ENCODE peak calls at places on chromosomes 6 and 20, in eight cellular contexts. One of them, this sample, is unnamed.

GRCh38 chr6:106069478-106069877 is 16.7 kb upstream of the PRDM1 start:
- DNase-seq in Kasumi-1: no peak
- DNase-seq in NCI-H345: peak
- DNase-seq in fibroblast of lung: peak
- DNase-seq in left ventricle myocardium superior: no peak
- DNase-seq in T-helper 1 cell: no peak
- DNase-seq in heart left ventricle: no peak
- DNase-seq in HTR-8/SVneo: peak
- DNase-seq in this sample: peak

GRCh38 chr20:61657719-61658377 is 405.8 kb downstream of the CDH4 start:
- DNase-seq in T-helper 1 cell: no peak
- DNase-seq in HTR-8/SVneo: no peak
- DNase-seq in fibroblast of lung: no peak
- DNase-seq in heart left ventricle: no peak
- DNase-seq in Kasumi-1: no peak
- DNase-seq in NCI-H345: no peak
- DNase-seq in left ventricle myocardium superior: peak
- DNase-seq in this sample: no peak

GRCh38 chr6:29510202-29510601 is 22.4 kb upstream of the MAS1L start:
- DNase-seq in T-helper 1 cell: no peak
- DNase-seq in heart left ventricle: no peak
- DNase-seq in left ventricle myocardium superior: no peak
- DNase-seq in Kasumi-1: no peak
- DNase-seq in HTR-8/SVneo: peak
- DNase-seq in fibroblast of lung: no peak
- DNase-seq in NCI-H345: no peak
- DNase-seq in this sample: no peak

GRCh38 chr20:38764563-38765355 is 16.5 kb downstream of the ACTR5 start:
- DNase-seq in T-helper 1 cell: peak
- DNase-seq in NCI-H345: no peak
- DNase-seq in Kasumi-1: peak
- DNase-seq in fibroblast of lung: peak
- DNase-seq in HTR-8/SVneo: peak
- DNase-seq in heart left ventricle: no peak
- DNase-seq in left ventricle myocardium superior: no peak
- DNase-seq in this sample: peak

GRCh38 chr6:300026-300425 is 7.7 kb downstream of the DUSP22 start:
- DNase-seq in heart left ventricle: no peak
- DNase-seq in NCI-H345: no peak
- DNase-seq in HTR-8/SVneo: no peak
- DNase-seq in fibroblast of lung: no peak
- DNase-seq in left ventricle myocardium superior: no peak
- DNase-seq in T-helper 1 cell: no peak
- DNase-seq in Kasumi-1: no peak
- DNase-seq in this sample: no peak

GRCh38 chr6:167396068-167396658 is 71.3 kb downstream of the TTLL2 start:
- DNase-seq in fibroblast of lung: no peak
- DNase-seq in NCI-H345: no peak
- DNase-seq in HTR-8/SVneo: no peak
- DNase-seq in heart left ventricle: no peak
- DNase-seq in left ventricle myocardium superior: no peak
- DNase-seq in Kasumi-1: no peak
- DNase-seq in T-helper 1 cell: no peak
- DNase-seq in this sample: no peak

GRCh38 chr6:167302074-167302473 is 11.0 kb downstream of the UNC93A start:
- DNase-seq in heart left ventricle: no peak
- DNase-seq in left ventricle myocardium superior: no peak
- DNase-seq in Kasumi-1: no peak
- DNase-seq in HTR-8/SVneo: no peak
- DNase-seq in T-helper 1 cell: no peak
- DNase-seq in NCI-H345: no peak
- DNase-seq in fibroblast of lung: no peak
- DNase-seq in this sample: no peak

GRCh38 chr6:137033828-137034227 is 10.9 kb downstream of the IL20RA start:
- DNase-seq in Kasumi-1: no peak
- DNase-seq in NCI-H345: no peak
- DNase-seq in fibroblast of lung: no peak
- DNase-seq in T-helper 1 cell: peak
- DNase-seq in left ventricle myocardium superior: no peak
- DNase-seq in heart left ventricle: no peak
- DNase-seq in HTR-8/SVneo: no peak
- DNase-seq in this sample: no peak

GRCh38 chr20:14951707-14952106 is 614.3 kb upstream of the FLRT3 start:
- DNase-seq in heart left ventricle: no peak
- DNase-seq in T-helper 1 cell: no peak
- DNase-seq in HTR-8/SVneo: no peak
- DNase-seq in Kasumi-1: no peak
- DNase-seq in NCI-H345: no peak
- DNase-seq in fibroblast of lung: peak
- DNase-seq in left ventricle myocardium superior: no peak
- DNase-seq in this sample: peak

GRCh38 chr20:4821590-4821989 is 99.9 kb downstream of the PRND start:
- DNase-seq in Kasumi-1: no peak
- DNase-seq in left ventricle myocardium superior: no peak
- DNase-seq in T-helper 1 cell: no peak
- DNase-seq in NCI-H345: no peak
- DNase-seq in fibroblast of lung: no peak
- DNase-seq in heart left ventricle: no peak
- DNase-seq in HTR-8/SVneo: no peak
- DNase-seq in this sample: no peak

GRCh38 chr6:97925504-97925903 is 642.5 kb upstream of the MMS22L start:
- DNase-seq in Kasumi-1: no peak
- DNase-seq in left ventricle myocardium superior: no peak
- DNase-seq in T-helper 1 cell: no peak
- DNase-seq in heart left ventricle: no peak
- DNase-seq in HTR-8/SVneo: no peak
- DNase-seq in NCI-H345: peak
- DNase-seq in fibroblast of lung: no peak
- DNase-seq in this sample: no peak

GRCh38 chr6:109019911-109020310 is 74.7 kb downstream of the SESN1 start:
- DNase-seq in HTR-8/SVneo: no peak
- DNase-seq in Kasumi-1: no peak
- DNase-seq in NCI-H345: no peak
- DNase-seq in left ventricle myocardium superior: no peak
- DNase-seq in T-helper 1 cell: no peak
- DNase-seq in fibroblast of lung: no peak
- DNase-seq in heart left ventricle: no peak
- DNase-seq in this sample: no peak

GRCh38 chr6:139291813-139292619 is at the start of gene TXLNB:
- DNase-seq in Kasumi-1: peak
- DNase-seq in T-helper 1 cell: peak
- DNase-seq in left ventricle myocardium superior: peak
- DNase-seq in fibroblast of lung: peak
- DNase-seq in heart left ventricle: peak
- DNase-seq in NCI-H345: peak
- DNase-seq in HTR-8/SVneo: no peak
- DNase-seq in this sample: peak

GRCh38 chr20:63522091-63522868 is 1.7 kb downstream of the PPDPF start:
- DNase-seq in NCI-H345: no peak
- DNase-seq in heart left ventricle: no peak
- DNase-seq in HTR-8/SVneo: no peak
- DNase-seq in Kasumi-1: no peak
- DNase-seq in left ventricle myocardium superior: peak
- DNase-seq in T-helper 1 cell: no peak
- DNase-seq in fibroblast of lung: no peak
- DNase-seq in this sample: no peak

GRCh38 chr20:48718914-48719578 is 108.8 kb downstream of the PREX1 start:
- DNase-seq in Kasumi-1: no peak
- DNase-seq in heart left ventricle: no peak
- DNase-seq in T-helper 1 cell: peak
- DNase-seq in HTR-8/SVneo: no peak
- DNase-seq in fibroblast of lung: no peak
- DNase-seq in left ventricle myocardium superior: no peak
- DNase-seq in NCI-H345: no peak
- DNase-seq in this sample: no peak

GRCh38 chr20:33166533-33167113 is 1.3 kb upstream of the BPIFA2 start:
- DNase-seq in heart left ventricle: no peak
- DNase-seq in Kasumi-1: no peak
- DNase-seq in left ventricle myocardium superior: no peak
- DNase-seq in NCI-H345: no peak
- DNase-seq in HTR-8/SVneo: no peak
- DNase-seq in T-helper 1 cell: no peak
- DNase-seq in fibroblast of lung: no peak
- DNase-seq in this sample: no peak

GRCh38 chr6:137200288-137200687 is 18.9 kb downstream of the IFNGR1 start:
- DNase-seq in Kasumi-1: no peak
- DNase-seq in fibroblast of lung: no peak
- DNase-seq in T-helper 1 cell: no peak
- DNase-seq in HTR-8/SVneo: no peak
- DNase-seq in heart left ventricle: no peak
- DNase-seq in left ventricle myocardium superior: no peak
- DNase-seq in NCI-H345: no peak
- DNase-seq in this sample: no peak

GRCh38 chr6:27096834-27097511 is 150.5 kb upstream of the PRSS16 start:
- DNase-seq in Kasumi-1: no peak
- DNase-seq in left ventricle myocardium superior: no peak
- DNase-seq in NCI-H345: no peak
- DNase-seq in HTR-8/SVneo: peak
- DNase-seq in T-helper 1 cell: peak
- DNase-seq in fibroblast of lung: peak
- DNase-seq in heart left ventricle: no peak
- DNase-seq in this sample: peak

GRCh38 chr20:47198254-47198671 is 158.2 kb downstream of the ZMYND8 start:
- DNase-seq in HTR-8/SVneo: no peak
- DNase-seq in left ventricle myocardium superior: no peak
- DNase-seq in Kasumi-1: no peak
- DNase-seq in fibroblast of lung: no peak
- DNase-seq in NCI-H345: no peak
- DNase-seq in heart left ventricle: no peak
- DNase-seq in T-helper 1 cell: no peak
- DNase-seq in this sample: no peak

GRCh38 chr6:130517444-130517931 is 151.7 kb downstream of the TMEM200A start:
- DNase-seq in NCI-H345: no peak
- DNase-seq in HTR-8/SVneo: no peak
- DNase-seq in fibroblast of lung: no peak
- DNase-seq in left ventricle myocardium superior: no peak
- DNase-seq in T-helper 1 cell: peak
- DNase-seq in Kasumi-1: no peak
- DNase-seq in heart left ventricle: no peak
- DNase-seq in this sample: no peak

GRCh38 chr6:119347466-119348307 is 1.9 kb downstream of the MAN1A1 start:
- DNase-seq in Kasumi-1: no peak
- DNase-seq in T-helper 1 cell: peak
- DNase-seq in left ventricle myocardium superior: peak
- DNase-seq in HTR-8/SVneo: no peak
- DNase-seq in heart left ventricle: peak
- DNase-seq in fibroblast of lung: no peak
- DNase-seq in NCI-H345: peak
- DNase-seq in this sample: no peak

GRCh38 chr6:16089232-16089843 is 39.5 kb upstream of the MYLIP start:
- DNase-seq in heart left ventricle: no peak
- DNase-seq in fibroblast of lung: peak
- DNase-seq in HTR-8/SVneo: no peak
- DNase-seq in Kasumi-1: no peak
- DNase-seq in T-helper 1 cell: no peak
- DNase-seq in NCI-H345: no peak
- DNase-seq in left ventricle myocardium superior: no peak
- DNase-seq in this sample: peak